ENCODE peak calls at places on chromosomes 2 and 18, in six cellular contexts. One of them, this sample, is unnamed.

GRCh38 chr18:22417496-22418188 is at the start of gene CTAGE1:
- DNase-seq in fibroblast of the aortic adventitia: no peak
- DNase-seq in pancreas: no peak
- DNase-seq in AG09319: no peak
- DNase-seq in fibroblast of mammary gland: no peak
- DNase-seq in endothelial cell of umbilical vein: no peak
- DNase-seq in this sample: no peak

GRCh38 chr2:224359569-224359968 is 42.3 kb downstream of the FAM124B start:
- DNase-seq in fibroblast of the aortic adventitia: no peak
- DNase-seq in pancreas: no peak
- DNase-seq in AG09319: no peak
- DNase-seq in fibroblast of mammary gland: no peak
- DNase-seq in endothelial cell of umbilical vein: no peak
- DNase-seq in this sample: no peak

GRCh38 chr2:130382313-130382917 is 26.6 kb downstream of the PTPN18 start:
- DNase-seq in fibroblast of the aortic adventitia: no peak
- DNase-seq in pancreas: no peak
- DNase-seq in AG09319: no peak
- DNase-seq in fibroblast of mammary gland: no peak
- DNase-seq in endothelial cell of umbilical vein: no peak
- DNase-seq in this sample: no peak

GRCh38 chr18:53909668-53910067 is 314.8 kb downstream of the MBD2 start:
- DNase-seq in fibroblast of the aortic adventitia: peak; percentile 9
- DNase-seq in pancreas: no peak
- DNase-seq in AG09319: peak; percentile 10
- DNase-seq in fibroblast of mammary gland: peak; percentile 59
- DNase-seq in endothelial cell of umbilical vein: no peak
- DNase-seq in this sample: no peak

GRCh38 chr2:74419345-74419744 is 2.1 kb downstream of the C2orf81 start:
- DNase-seq in fibroblast of the aortic adventitia: no peak
- DNase-seq in pancreas: no peak
- DNase-seq in AG09319: no peak
- DNase-seq in fibroblast of mammary gland: no peak
- DNase-seq in endothelial cell of umbilical vein: no peak
- DNase-seq in this sample: no peak

GRCh38 chr2:26848336-26849055 is 564 bp downstream of the DPYSL5 start:
- DNase-seq in fibroblast of the aortic adventitia: no peak
- DNase-seq in pancreas: peak; percentile 77
- DNase-seq in AG09319: no peak
- DNase-seq in fibroblast of mammary gland: no peak
- DNase-seq in endothelial cell of umbilical vein: no peak
- DNase-seq in this sample: peak; percentile 31

GRCh38 chr2:204157684-204158083 is 221.1 kb downstream of the ICOS start:
- DNase-seq in fibroblast of the aortic adventitia: no peak
- DNase-seq in pancreas: no peak
- DNase-seq in AG09319: no peak
- DNase-seq in fibroblast of mammary gland: no peak
- DNase-seq in endothelial cell of umbilical vein: no peak
- DNase-seq in this sample: no peak

GRCh38 chr18:73690222-73690621 is 457.4 kb downstream of the FBXO15 start:
- DNase-seq in fibroblast of the aortic adventitia: no peak
- DNase-seq in pancreas: no peak
- DNase-seq in AG09319: no peak
- DNase-seq in fibroblast of mammary gland: no peak
- DNase-seq in endothelial cell of umbilical vein: no peak
- DNase-seq in this sample: no peak

GRCh38 chr2:239393941-239394340 is 6.9 kb downstream of the HDAC4 start:
- DNase-seq in fibroblast of the aortic adventitia: peak; percentile 68
- DNase-seq in pancreas: no peak
- DNase-seq in AG09319: no peak
- DNase-seq in fibroblast of mammary gland: peak; percentile 84
- DNase-seq in endothelial cell of umbilical vein: no peak
- DNase-seq in this sample: no peak

GRCh38 chr2:71865391-71865965 is 282.2 kb downstream of the CYP26B1 start:
- DNase-seq in fibroblast of the aortic adventitia: no peak
- DNase-seq in pancreas: no peak
- DNase-seq in AG09319: no peak
- DNase-seq in fibroblast of mammary gland: no peak
- DNase-seq in endothelial cell of umbilical vein: no peak
- DNase-seq in this sample: no peak

GRCh38 chr2:219440388-219441256 is 6.0 kb downstream of the SPEG start:
- DNase-seq in fibroblast of the aortic adventitia: peak; percentile 16
- DNase-seq in pancreas: no peak
- DNase-seq in AG09319: no peak
- DNase-seq in fibroblast of mammary gland: peak; percentile 21
- DNase-seq in endothelial cell of umbilical vein: no peak
- DNase-seq in this sample: no peak

GRCh38 chr2:26292646-26293045 is 47.9 kb downstream of the HADHB start:
- DNase-seq in fibroblast of the aortic adventitia: peak; percentile 21
- DNase-seq in pancreas: no peak
- DNase-seq in AG09319: no peak
- DNase-seq in fibroblast of mammary gland: peak; percentile 67
- DNase-seq in endothelial cell of umbilical vein: no peak
- DNase-seq in this sample: no peak

GRCh38 chr2:150548527-150548926 is 61.1 kb upstream of the RND3 start:
- DNase-seq in fibroblast of the aortic adventitia: no peak
- DNase-seq in pancreas: no peak
- DNase-seq in AG09319: no peak
- DNase-seq in fibroblast of mammary gland: peak; percentile 26
- DNase-seq in endothelial cell of umbilical vein: no peak
- DNase-seq in this sample: no peak

GRCh38 chr18:67778016-67778415 is 261.5 kb upstream of the DSEL start:
- DNase-seq in fibroblast of the aortic adventitia: no peak
- DNase-seq in pancreas: no peak
- DNase-seq in AG09319: no peak
- DNase-seq in fibroblast of mammary gland: peak; percentile 33
- DNase-seq in endothelial cell of umbilical vein: no peak
- DNase-seq in this sample: no peak

DNA sequence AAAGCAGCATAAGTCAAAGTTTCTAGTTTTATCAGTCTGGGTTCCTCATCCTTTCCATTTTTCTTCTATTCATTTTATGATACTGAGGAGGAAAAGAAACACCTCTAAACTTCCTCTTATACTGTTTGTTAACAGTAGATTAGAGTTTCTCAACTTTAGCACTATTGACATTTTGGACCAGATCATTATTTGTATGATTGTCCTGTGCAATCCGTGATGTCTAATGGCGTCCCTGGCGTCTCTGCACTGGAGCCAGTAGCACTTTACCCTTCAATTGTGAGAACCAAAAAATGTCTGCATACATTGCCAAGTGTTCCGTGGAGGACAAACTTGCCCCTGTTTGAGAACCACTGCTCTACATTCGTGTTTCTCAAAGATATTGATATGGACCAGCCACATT is 25.2 kb downstream of the PTPN4 start:
- DNase-seq in fibroblast of the aortic adventitia: no peak
- DNase-seq in pancreas: no peak
- DNase-seq in AG09319: no peak
- DNase-seq in fibroblast of mammary gland: no peak
- DNase-seq in endothelial cell of umbilical vein: no peak
- DNase-seq in this sample: no peak
- TF ChIP-seq CTCF in fibroblast of the aortic adventitia: no peak
- TF ChIP-seq CTCF in pancreas: no peak
- TF ChIP-seq CTCF in AG09319: no peak
- TF ChIP-seq CTCF in fibroblast of mammary gland: no peak
- TF ChIP-seq CTCF in endothelial cell of umbilical vein: no peak
- TF ChIP-seq CTCF in this sample: no peak

DNA sequence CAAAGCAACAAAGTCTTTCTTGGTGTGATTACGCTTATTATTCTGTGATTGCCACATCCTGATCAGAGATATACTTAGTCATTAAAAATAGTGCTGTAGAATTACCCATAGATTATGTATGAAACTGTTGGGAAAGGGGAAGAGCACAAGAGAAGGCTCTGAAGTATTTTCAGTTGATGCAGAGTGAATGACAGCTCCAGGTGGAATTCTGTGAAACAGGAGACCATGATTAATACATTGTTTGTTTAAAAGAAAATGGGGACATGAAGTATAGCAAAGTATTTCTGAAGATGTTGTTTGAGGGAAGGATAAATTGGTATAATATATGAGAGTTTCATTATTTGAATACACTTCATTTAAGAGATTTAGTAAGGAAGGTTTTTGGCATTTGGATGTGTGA is 307.6 kb upstream of the CDH20 start:
- DNase-seq in fibroblast of the aortic adventitia: no peak
- DNase-seq in pancreas: no peak
- DNase-seq in AG09319: no peak
- DNase-seq in fibroblast of mammary gland: no peak
- DNase-seq in endothelial cell of umbilical vein: no peak
- DNase-seq in this sample: no peak
- TF ChIP-seq CTCF in fibroblast of the aortic adventitia: no peak
- TF ChIP-seq CTCF in pancreas: no peak
- TF ChIP-seq CTCF in AG09319: no peak
- TF ChIP-seq CTCF in fibroblast of mammary gland: no peak
- TF ChIP-seq CTCF in endothelial cell of umbilical vein: no peak
- TF ChIP-seq CTCF in this sample: no peak

GRCh38 chr2:231640646-231641111 is 48.0 kb downstream of the TEX44 start:
- DNase-seq in fibroblast of the aortic adventitia: peak; percentile 26
- DNase-seq in pancreas: no peak
- DNase-seq in AG09319: no peak
- DNase-seq in fibroblast of mammary gland: peak; percentile 36
- DNase-seq in endothelial cell of umbilical vein: peak; percentile 35
- DNase-seq in this sample: no peak

GRCh38 chr2:231640229-231640628 is 47.6 kb downstream of the TEX44 start:
- DNase-seq in fibroblast of the aortic adventitia: peak; percentile 72
- DNase-seq in pancreas: no peak
- DNase-seq in AG09319: no peak
- DNase-seq in fibroblast of mammary gland: peak; percentile 55
- DNase-seq in endothelial cell of umbilical vein: peak; percentile 27
- DNase-seq in this sample: no peak

GRCh38 chr2:231644426-231644825 is 51.8 kb downstream of the TEX44 start:
- DNase-seq in fibroblast of the aortic adventitia: no peak
- DNase-seq in pancreas: no peak
- DNase-seq in AG09319: no peak
- DNase-seq in fibroblast of mammary gland: no peak
- DNase-seq in endothelial cell of umbilical vein: no peak
- DNase-seq in this sample: no peak

GRCh38 chr2:231643494-231643888 is 50.8 kb downstream of the TEX44 start:
- DNase-seq in fibroblast of the aortic adventitia: no peak
- DNase-seq in pancreas: no peak
- DNase-seq in AG09319: no peak
- DNase-seq in fibroblast of mammary gland: no peak
- DNase-seq in endothelial cell of umbilical vein: no peak
- DNase-seq in this sample: no peak

DNA sequence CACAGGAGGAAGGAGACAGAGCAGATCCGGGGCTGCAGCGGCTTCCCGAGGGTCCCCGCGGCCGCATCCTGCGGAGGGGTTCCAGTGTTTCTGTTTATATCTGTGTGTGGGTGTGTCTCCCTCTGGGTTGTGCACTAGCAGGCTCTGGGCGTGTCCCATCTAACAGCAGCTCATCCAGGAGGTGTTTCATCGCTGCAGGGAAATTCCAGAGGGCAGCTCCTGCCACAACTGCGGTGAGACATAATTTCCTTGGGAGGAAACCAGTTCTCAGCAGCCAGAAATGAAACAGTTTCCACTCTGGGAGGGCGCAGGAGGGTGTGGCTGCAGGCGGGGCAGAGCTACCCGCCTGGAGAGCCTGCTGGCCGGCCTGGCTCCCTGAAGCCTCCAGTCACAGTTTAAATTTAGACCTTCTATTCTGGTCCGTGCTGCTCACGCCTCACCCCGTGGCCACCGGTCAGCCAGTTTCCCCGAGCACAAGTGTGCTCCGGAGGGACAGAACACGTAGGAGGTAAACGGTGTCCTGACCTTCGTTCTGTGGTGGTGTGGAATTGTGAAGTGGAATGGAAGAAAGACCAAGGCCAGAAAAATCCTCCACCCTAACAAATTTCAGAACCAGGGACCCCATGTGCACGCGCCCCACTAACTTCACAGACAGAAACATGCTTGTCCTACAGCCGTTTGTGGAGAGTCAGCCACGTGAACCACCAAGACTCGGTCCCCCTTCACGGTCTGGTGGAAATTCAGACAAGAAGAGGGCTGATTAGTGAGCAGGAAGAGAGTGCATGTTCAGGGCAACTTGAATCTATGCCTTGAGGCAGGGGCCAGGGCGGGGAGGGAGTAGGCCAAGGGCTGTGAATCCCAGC is 50.2 kb downstream of the TEX44 start:
- DNase-seq in fibroblast of the aortic adventitia: peak; percentile 98
- DNase-seq in pancreas: no peak
- DNase-seq in AG09319: peak; percentile 87
- DNase-seq in fibroblast of mammary gland: peak; percentile 96
- DNase-seq in endothelial cell of umbilical vein: peak; percentile 94
- DNase-seq in this sample: peak; percentile 39
- TF ChIP-seq CTCF in fibroblast of the aortic adventitia: no peak
- TF ChIP-seq CTCF in pancreas: no peak
- TF ChIP-seq CTCF in AG09319: no peak
- TF ChIP-seq CTCF in fibroblast of mammary gland: no peak
- TF ChIP-seq CTCF in endothelial cell of umbilical vein: no peak
- TF ChIP-seq CTCF in this sample: no peak

GRCh38 chr2:96144481-96145027 is 686 bp downstream of the DUSP2 start:
- DNase-seq in fibroblast of the aortic adventitia: no peak
- DNase-seq in pancreas: peak; percentile 81
- DNase-seq in AG09319: no peak
- DNase-seq in fibroblast of mammary gland: no peak
- DNase-seq in endothelial cell of umbilical vein: no peak
- DNase-seq in this sample: no peak

GRCh38 chr2:96143231-96143847 is 1.9 kb downstream of the DUSP2 start:
- DNase-seq in fibroblast of the aortic adventitia: no peak
- DNase-seq in pancreas: peak; percentile 62
- DNase-seq in AG09319: no peak
- DNase-seq in fibroblast of mammary gland: no peak
- DNase-seq in endothelial cell of umbilical vein: no peak
- DNase-seq in this sample: peak; percentile 28

GRCh38 chr2:96145028-96145939 is at the start of gene DUSP2:
- DNase-seq in fibroblast of the aortic adventitia: peak; percentile 48
- DNase-seq in pancreas: peak; percentile 83
- DNase-seq in AG09319: no peak
- DNase-seq in fibroblast of mammary gland: peak; percentile 39
- DNase-seq in endothelial cell of umbilical vein: peak; percentile 56
- DNase-seq in this sample: peak; percentile 92

GRCh38 chr2:96142217-96143113 is 2.8 kb downstream of the DUSP2 start:
- DNase-seq in fibroblast of the aortic adventitia: no peak
- DNase-seq in pancreas: peak; percentile 49
- DNase-seq in AG09319: no peak
- DNase-seq in fibroblast of mammary gland: no peak
- DNase-seq in endothelial cell of umbilical vein: no peak
- DNase-seq in this sample: peak; percentile 40

GRCh38 chr2:96143848-96144480 is 1.3 kb downstream of the DUSP2 start:
- DNase-seq in fibroblast of the aortic adventitia: no peak
- DNase-seq in pancreas: peak; percentile 76
- DNase-seq in AG09319: no peak
- DNase-seq in fibroblast of mammary gland: no peak
- DNase-seq in endothelial cell of umbilical vein: no peak
- DNase-seq in this sample: peak; percentile 33
- TF ChIP-seq CTCF in fibroblast of the aortic adventitia: peak; percentile 5
- TF ChIP-seq CTCF in pancreas: no peak
- TF ChIP-seq CTCF in AG09319: no peak
- TF ChIP-seq CTCF in fibroblast of mammary gland: no peak
- TF ChIP-seq CTCF in endothelial cell of umbilical vein: no peak
- TF ChIP-seq CTCF in this sample: no peak

This sample was measured in activated B cell treated with CpG ODN at 0.5 μM for 24 hours.